ENCODE peak calls at places on chromosomes 1 and 21, in ten cellular contexts. J is astrocyte of the cerebellum, Y is psoas muscle, E is mesenchymal stem cell, I is DND-41, H is A673, Q is lung, C is GM23338, U is HCT116, B is RWPE2. M is an unnamed sample.

GRCh38 chr1:161082996-161083742 is 6.2 kb downstream of the NECTIN4 start:
- DNase-seq in J (peak), Y (peak), E (peak), I (no peak), H (no peak), Q (peak), C (no peak), U (peak), B (peak), M (peak)

GRCh38 chr1:158819461-158820443 is 11.4 kb upstream of the MNDA start:
- DNase-seq in J (no peak), Y (no peak), E (peak), I (no peak), H (no peak), Q (no peak), C (no peak), U (no peak), B (no peak), M (no peak)

GRCh38 chr1:175013445-175013844 is 9.8 kb downstream of the MRPS14 start:
- DNase-seq in J (no peak), Y (no peak), E (no peak), I (no peak), H (no peak), Q (no peak), C (no peak), U (no peak), B (no peak), M (no peak)

GRCh38 chr1:8435569-8436071 is 117.7 kb downstream of the SLC45A1 start:
- DNase-seq in J (no peak), Y (no peak), E (no peak), I (no peak), H (no peak), Q (no peak), C (no peak), U (no peak), B (no peak), M (no peak)

GRCh38 chr1:236808005-236808404 is 12.9 kb downstream of the MTR start:
- DNase-seq in J (no peak), Y (no peak), E (no peak), I (no peak), H (no peak), Q (no peak), C (no peak), U (no peak), B (no peak), M (no peak)

GRCh38 chr21:42047821-42048613 is 23.1 kb upstream of the UMODL1 start:
- DNase-seq in J (peak), Y (peak), E (peak), I (no peak), H (no peak), Q (no peak), C (no peak), U (no peak), B (no peak), M (peak)

GRCh38 chr1:34354367-34354766 is 177.7 kb downstream of the C1orf94 start:
- DNase-seq in J (no peak), Y (no peak), E (no peak), I (no peak), H (no peak), Q (no peak), C (peak), U (no peak), B (no peak), M (no peak)

GRCh38 chr1:109619655-109620395 is at the start of gene AMPD2:
- DNase-seq in J (peak), Y (peak), E (peak), I (peak), H (peak), Q (peak), C (peak), U (peak), B (no peak), M (peak)

GRCh38 chr1:38651669-38652068 is 207.9 kb downstream of the RRAGC start:
- DNase-seq in J (no peak), Y (no peak), E (no peak), I (no peak), H (no peak), Q (no peak), C (no peak), U (no peak), B (no peak), M (no peak)

GRCh38 chr1:118154220-118154619 is 30.8 kb downstream of the SPAG17 start:
- DNase-seq in J (no peak), Y (no peak), E (peak), I (no peak), H (peak), Q (no peak), C (no peak), U (no peak), B (no peak), M (no peak)

GRCh38 chr1:152190589-152190988 is 31.6 kb upstream of the RPTN start:
- DNase-seq in J (no peak), Y (no peak), E (no peak), I (no peak), H (no peak), Q (no peak), C (no peak), U (no peak), B (no peak), M (peak)

GRCh38 chr21:36701912-36702621 is 3.2 kb downstream of the SIM2 start:
- DNase-seq in J (no peak), Y (no peak), E (no peak), I (no peak), H (no peak), Q (no peak), C (peak), U (no peak), B (peak), M (no peak)

GRCh38 chr1:210747890-210748289 is 386.1 kb downstream of the KCNH1 start:
- DNase-seq in J (no peak), Y (peak), E (no peak), I (no peak), H (no peak), Q (no peak), C (no peak), U (no peak), B (no peak), M (no peak)

GRCh38 chr1:240173836-240174235 is 82.2 kb downstream of the FMN2 start:
- DNase-seq in J (no peak), Y (no peak), E (no peak), I (no peak), H (no peak), Q (no peak), C (no peak), U (no peak), B (no peak), M (no peak)

GRCh38 chr1:93769767-93770166 is 88.1 kb upstream of the BCAR3 start:
- DNase-seq in J (no peak), Y (no peak), E (no peak), I (no peak), H (no peak), Q (no peak), C (no peak), U (no peak), B (no peak), M (no peak)

GRCh38 chr1:34266127-34266951 is 89.6 kb downstream of the C1orf94 start:
- DNase-seq in J (no peak), Y (no peak), E (no peak), I (no peak), H (peak), Q (no peak), C (peak), U (no peak), B (no peak), M (no peak)

GRCh38 chr1:109977657-109978378 is 6.7 kb upstream of the AHCYL1 start:
- DNase-seq in J (no peak), Y (peak), E (no peak), I (no peak), H (no peak), Q (no peak), C (no peak), U (no peak), B (no peak), M (peak)

GRCh38 chr1:191371626-191372025 is 786.6 kb upstream of the RGS18 start:
- DNase-seq in J (peak), Y (no peak), E (no peak), I (no peak), H (no peak), Q (no peak), C (no peak), U (no peak), B (no peak), M (no peak)

GRCh38 chr1:44242761-44243160 is 29.5 kb downstream of the DMAP1 start:
- DNase-seq in J (no peak), Y (no peak), E (no peak), I (no peak), H (peak), Q (no peak), C (no peak), U (no peak), B (no peak), M (no peak)

GRCh38 chr1:49111931-49112330 is 335.2 kb upstream of the BEND5 start:
- DNase-seq in J (no peak), Y (no peak), E (no peak), I (no peak), H (no peak), Q (no peak), C (no peak), U (no peak), B (no peak), M (no peak)

GRCh38 chr1:198211696-198212095 is 54.9 kb downstream of the NEK7 start:
- DNase-seq in J (no peak), Y (no peak), E (no peak), I (no peak), H (no peak), Q (no peak), C (no peak), U (no peak), B (no peak), M (no peak)

GRCh38 chr21:44522753-44523204 is 17.2 kb downstream of the KRTAP10-1 start:
- DNase-seq in J (no peak), Y (no peak), E (no peak), I (no peak), H (no peak), Q (no peak), C (no peak), U (no peak), B (no peak), M (no peak)

GRCh38 chr1:43444827-43445225 is 8.9 kb downstream of the HYI start:
- DNase-seq in J (no peak), Y (no peak), E (peak), I (no peak), H (no peak), Q (no peak), C (peak), U (no peak), B (no peak), M (no peak)

GRCh38 chr1:2455757-2456156 is 20.3 kb upstream of the PLCH2 start:
- DNase-seq in J (no peak), Y (no peak), E (no peak), I (no peak), H (no peak), Q (no peak), C (no peak), U (no peak), B (no peak), M (no peak)

GRCh38 chr1:78424720-78425119 is 66.1 kb upstream of the PTGFR start:
- DNase-seq in J (no peak), Y (no peak), E (no peak), I (no peak), H (no peak), Q (no peak), C (no peak), U (no peak), B (no peak), M (no peak)

GRCh38 chr1:86846166-86846647 is 67.7 kb downstream of the SELENOF start:
- DNase-seq in J (peak), Y (no peak), E (peak), I (no peak), H (peak), Q (no peak), C (no peak), U (no peak), B (no peak), M (peak)

GRCh38 chr21:39422468-39423241 is 22.9 kb downstream of the LCA5L start:
- DNase-seq in J (no peak), Y (no peak), E (no peak), I (no peak), H (no peak), Q (no peak), C (peak), U (no peak), B (no peak), M (no peak)

GRCh38 chr1:246726255-246726679 is 2.1 kb downstream of the SCCPDH start:
- DNase-seq in J (no peak), Y (no peak), E (no peak), I (no peak), H (no peak), Q (no peak), C (no peak), U (no peak), B (no peak), M (no peak)
- H3K4me3 ChIP-seq in J (no peak), Y (no peak), E (no peak), I (no peak), H (no peak), Q (no peak), C (no peak), U (no peak), B (no peak), M (no peak)

DNA sequence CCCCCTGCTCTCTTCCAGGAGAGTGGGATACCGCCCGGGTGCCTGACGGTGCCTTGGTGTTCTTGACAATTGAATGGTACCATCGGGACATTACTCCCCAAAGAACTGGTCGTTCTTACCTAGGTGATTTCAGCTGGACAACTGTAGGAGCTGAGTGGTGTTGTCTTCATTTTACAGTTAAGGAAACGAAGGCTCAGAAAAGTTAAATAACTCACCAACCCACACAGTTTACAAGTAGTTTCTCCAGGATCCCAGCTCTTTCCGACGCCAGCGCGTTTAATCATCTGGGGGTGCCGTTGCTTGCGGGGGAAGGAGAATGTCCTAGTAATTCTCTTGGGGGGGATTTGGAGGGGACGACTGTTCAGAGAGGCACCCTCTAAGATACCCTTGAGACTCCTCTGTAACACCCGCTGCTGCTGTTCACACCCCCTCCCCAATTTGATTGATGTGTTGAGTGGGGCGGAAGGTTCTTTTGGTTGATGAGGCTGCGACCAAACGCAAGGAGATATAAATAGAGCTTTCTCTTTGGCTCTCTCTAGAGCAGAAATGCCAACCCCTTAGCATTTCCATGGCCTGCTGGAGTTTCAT is 1.8 kb downstream of the PIK3CD start:
- DNase-seq in J (no peak), Y (no peak), E (no peak), I (no peak), H (no peak), Q (no peak), C (no peak), U (no peak), B (no peak), M (no peak)
- H3K4me3 ChIP-seq in J (no peak), Y (peak), E (no peak), I (peak), H (no peak), Q (no peak), C (peak), U (no peak), B (no peak), M (no peak)

GRCh38 chr1:46174448-46175231 is at the start of gene TSPAN1:
- DNase-seq in J (no peak), Y (peak), E (peak), I (no peak), H (no peak), Q (peak), C (no peak), U (no peak), B (no peak), M (no peak)
- H3K4me3 ChIP-seq in J (no peak), Y (peak), E (peak), I (no peak), H (no peak), Q (no peak), C (no peak), U (no peak), B (no peak), M (no peak)

DNA sequence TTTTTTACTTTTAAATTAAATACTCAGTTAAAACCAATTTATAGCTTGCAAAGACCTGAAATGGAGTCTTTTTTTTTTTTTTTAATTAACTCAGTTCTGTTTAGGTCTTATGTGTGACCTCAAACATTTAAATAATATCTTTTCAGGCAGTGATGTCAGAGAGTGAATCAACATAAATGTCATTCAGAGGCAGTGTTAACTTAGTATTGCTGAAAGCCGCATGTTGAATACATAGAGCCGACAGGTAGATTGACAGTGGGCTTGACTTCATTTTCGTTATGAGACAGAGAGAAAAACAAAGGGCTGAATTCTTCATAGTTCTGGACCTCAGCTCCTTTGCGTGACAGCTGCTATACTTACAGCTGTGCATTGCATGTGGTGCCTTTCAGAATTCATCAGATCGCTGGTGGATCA is 51.5 kb downstream of the PRDM2 start:
- DNase-seq in J (no peak), Y (no peak), E (peak), I (no peak), H (no peak), Q (no peak), C (no peak), U (no peak), B (no peak), M (peak)
- H3K4me3 ChIP-seq in J (peak), Y (peak), E (peak), I (peak), H (peak), Q (no peak), C (no peak), U (no peak), B (no peak), M (peak)

DNA sequence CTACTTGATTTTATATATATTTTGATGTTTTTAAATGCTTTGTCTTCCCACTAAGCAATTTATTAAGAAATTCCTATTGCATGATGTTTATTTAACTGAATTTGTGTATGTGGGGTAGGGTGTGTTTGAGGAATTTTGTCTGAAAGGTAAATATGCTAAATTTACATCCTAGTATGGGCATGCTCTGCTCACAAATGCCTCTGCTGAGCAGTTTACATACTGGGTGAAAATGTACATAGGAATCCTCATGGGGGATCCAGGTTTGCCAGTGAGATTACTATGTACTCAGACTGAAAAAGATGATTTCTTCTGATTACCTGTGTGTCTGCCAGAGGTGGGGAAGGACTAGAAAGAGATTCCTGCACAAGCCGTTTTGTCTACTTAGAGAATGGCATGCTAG is 126.6 kb downstream of the DISP1 start:
- DNase-seq in J (no peak), Y (no peak), E (no peak), I (no peak), H (no peak), Q (no peak), C (no peak), U (no peak), B (no peak), M (no peak)
- H3K4me3 ChIP-seq in J (no peak), Y (no peak), E (no peak), I (no peak), H (no peak), Q (no peak), C (no peak), U (no peak), B (no peak), M (no peak)